ENCODE peak calls at places on chromosomes 1 and 21, in ten cellular contexts. W is CD8-positive, alpha-beta memory T cell; R is breast epithelium; P is cardiac muscle cell; E is MM.1S; H is A549; M is IMR-90; B is HFF-Myc; C is tibial artery; J is transverse colon. K is an unnamed sample.

GRCh38 chr1:206911064-206911663 is 10.6 kb downstream of the FCMR start:
- DNase-seq in M (peak), W (peak), C (peak), E (peak), B (no peak), P (peak), J (no peak), R (no peak), H (peak), K (no peak)

GRCh38 chr1:33501774-33502173 is 29.3 kb downstream of the ZSCAN20 start:
- DNase-seq in B (no peak), P (no peak), R (no peak), H (no peak), J (no peak), W (no peak), M (no peak), C (no peak), E (no peak), K (no peak)

GRCh38 chr1:37850352-37850955 is 8.9 kb downstream of the MTF1 start:
- DNase-seq in H (no peak), W (no peak), J (no peak), P (peak), R (no peak), E (no peak), M (peak), C (no peak), B (no peak), K (no peak)

GRCh38 chr1:225774276-225775147 is 3.1 kb upstream of the SRP9 start:
- DNase-seq in M (no peak), H (no peak), C (no peak), B (no peak), J (no peak), R (no peak), P (no peak), W (no peak), E (no peak), K (no peak)

GRCh38 chr1:176604461-176604860 is 141.5 kb downstream of the PAPPA2 start:
- DNase-seq in R (no peak), M (no peak), J (no peak), P (no peak), H (no peak), W (no peak), E (no peak), B (no peak), C (no peak), K (no peak)

GRCh38 chr1:15764269-15764764 is 5.7 kb downstream of the FBLIM1 start:
- DNase-seq in M (no peak), R (no peak), B (no peak), C (no peak), E (no peak), H (no peak), P (no peak), J (peak), W (no peak), K (no peak)

GRCh38 chr1:235011064-235011598 is 117.5 kb downstream of the TOMM20 start:
- DNase-seq in J (no peak), W (peak), M (no peak), P (no peak), B (no peak), R (no peak), C (no peak), E (no peak), H (no peak), K (no peak)

GRCh38 chr1:66265796-66266195 is 268.2 kb upstream of the SGIP1 start:
- DNase-seq in B (no peak), M (no peak), R (no peak), E (no peak), C (no peak), J (no peak), W (no peak), P (no peak), H (no peak), K (no peak)

GRCh38 chr1:23980006-23980724 is at the start of gene SRSF10:
- DNase-seq in R (peak), W (peak), H (peak), B (peak), M (peak), J (peak), P (peak), E (peak), C (peak), K (peak)

GRCh38 chr1:227942021-227942715 is 5.6 kb downstream of the WNT9A start:
- DNase-seq in W (no peak), C (peak), B (no peak), M (no peak), E (no peak), J (no peak), R (no peak), P (no peak), H (no peak), K (peak)

GRCh38 chr21:37551406-37552355 is 185.1 kb downstream of the DYRK1A start:
- DNase-seq in E (no peak), M (no peak), H (no peak), R (no peak), P (peak), C (no peak), W (no peak), B (no peak), J (no peak), K (peak)

GRCh38 chr1:50139339-50139738 is 30.6 kb downstream of the ELAVL4 start:
- DNase-seq in J (no peak), E (no peak), C (no peak), B (no peak), R (no peak), W (no peak), P (no peak), H (no peak), M (no peak), K (no peak)

GRCh38 chr1:227885648-227886502 is 61.9 kb downstream of the WNT9A start:
- DNase-seq in P (peak), J (peak), B (peak), R (peak), H (peak), W (no peak), E (no peak), M (peak), C (peak), K (peak)

GRCh38 chr1:202807367-202807925 is 775 bp downstream of the KDM5B start:
- DNase-seq in P (peak), C (peak), E (no peak), H (peak), M (peak), R (peak), J (peak), W (peak), B (no peak), K (peak)

GRCh38 chr1:29638281-29638680 is 402.0 kb downstream of the PTPRU start:
- DNase-seq in M (no peak), H (no peak), R (no peak), W (no peak), B (no peak), E (no peak), C (peak), P (no peak), J (no peak), K (no peak)

GRCh38 chr1:36062321-36062720 is 21.6 kb upstream of the TEKT2 start:
- DNase-seq in R (no peak), J (no peak), W (no peak), M (no peak), B (no peak), E (no peak), C (no peak), P (no peak), H (no peak), K (no peak)

GRCh38 chr1:235946570-235946981 is 79.9 kb upstream of the LYST start:
- DNase-seq in C (no peak), H (no peak), R (no peak), M (peak), E (no peak), W (no peak), B (no peak), P (no peak), J (no peak), K (no peak)

GRCh38 chr1:92410706-92411105 is 76.0 kb downstream of the GFI1 start:
- DNase-seq in H (no peak), E (no peak), P (no peak), J (peak), M (no peak), C (no peak), W (peak), B (no peak), R (no peak), K (no peak)

GRCh38 chr1:14377386-14377785 is 221.1 kb upstream of the KAZN start:
- DNase-seq in M (no peak), W (no peak), C (no peak), R (no peak), H (no peak), J (no peak), P (no peak), B (no peak), E (no peak), K (no peak)

GRCh38 chr1:30804822-30805221 is 47.2 kb upstream of the LAPTM5 start:
- DNase-seq in E (no peak), C (no peak), J (no peak), R (no peak), M (no peak), P (no peak), H (no peak), B (no peak), W (no peak), K (no peak)

GRCh38 chr21:27108228-27108627 is 141.3 kb upstream of the ADAMTS5 start:
- DNase-seq in P (no peak), C (no peak), M (peak), E (no peak), J (no peak), H (no peak), R (no peak), B (no peak), W (no peak), K (no peak)

GRCh38 chr1:36224537-36225297 is 474 bp downstream of the THRAP3 start:
- DNase-seq in H (peak), M (peak), R (no peak), J (no peak), E (no peak), P (peak), C (peak), W (no peak), B (peak), K (peak)

GRCh38 chr1:169941982-169942830 is 48.5 kb upstream of the SCYL3 start:
- DNase-seq in B (peak), R (no peak), J (no peak), W (no peak), C (no peak), H (no peak), E (no peak), P (peak), M (peak), K (no peak)

GRCh38 chr1:196034080-196034706 is 574.0 kb downstream of the KCNT2 start:
- DNase-seq in E (no peak), W (no peak), H (no peak), M (no peak), J (no peak), B (no peak), P (no peak), C (no peak), R (no peak), K (no peak)

GRCh38 chr1:175150596-175151319 is 41.8 kb downstream of the KIAA0040 start:
- DNase-seq in E (no peak), W (no peak), J (no peak), B (no peak), C (no peak), H (peak), P (no peak), M (no peak), R (no peak), K (no peak)

GRCh38 chr21:44399151-44399954 is 45.9 kb downstream of the TRPM2 start:
- DNase-seq in W (no peak), H (no peak), B (no peak), C (no peak), R (no peak), M (no peak), P (no peak), J (no peak), E (no peak), K (no peak)

GRCh38 chr1:209607102-209607794 is 23.7 kb downstream of the CAMK1G start:
- DNase-seq in C (no peak), E (no peak), P (no peak), M (peak), W (no peak), H (peak), J (no peak), R (no peak), B (no peak), K (no peak)

GRCh38 chr1:114033961-114034360 is 54.7 kb downstream of the OLFML3 start:
- DNase-seq in W (no peak), C (no peak), B (no peak), E (no peak), H (no peak), M (no peak), P (no peak), R (no peak), J (no peak), K (no peak)

GRCh38 chr1:61294828-61295428 is 212.6 kb downstream of the NFIA start:
- DNase-seq in R (no peak), E (no peak), H (no peak), J (no peak), P (no peak), M (no peak), C (no peak), B (no peak), W (no peak), K (no peak)

GRCh38 chr1:183882328-183883167 is 77.6 kb downstream of the RGL1 start:
- DNase-seq in M (no peak), C (no peak), P (no peak), R (no peak), W (no peak), J (no peak), B (no peak), H (no peak), E (no peak), K (no peak)

GRCh38 chr1:154992721-154993571 is 440 bp upstream of the LENEP start:
- DNase-seq in R (no peak), P (peak), W (no peak), M (peak), J (no peak), C (no peak), B (no peak), H (no peak), E (peak), K (no peak)

GRCh38 chr1:56068908-56069307 is 510.5 kb downstream of the PLPP3 start:
- DNase-seq in B (no peak), M (peak), C (no peak), W (no peak), H (no peak), E (no peak), R (no peak), J (no peak), P (peak), K (no peak)

GRCh38 chr1:33876970-33877680 is 13.2 kb downstream of the HMGB4 start:
- DNase-seq in R (no peak), E (no peak), H (no peak), W (no peak), J (no peak), B (peak), P (peak), C (no peak), M (peak), K (no peak)

GRCh38 chr1:84598418-84598817 is 24.2 kb upstream of the CTBS start:
- DNase-seq in P (peak), R (no peak), J (no peak), M (peak), E (no peak), H (no peak), C (no peak), W (no peak), B (no peak), K (no peak)

GRCh38 chr1:245680395-245680794 is 525.6 kb downstream of the KIF26B start:
- DNase-seq in P (no peak), H (no peak), M (no peak), W (no peak), R (no peak), E (no peak), J (no peak), C (peak), B (no peak), K (no peak)

GRCh38 chr1:77797991-77798390 is 18.5 kb downstream of the MIGA1 start:
- DNase-seq in J (no peak), R (no peak), E (no peak), M (peak), P (peak), C (no peak), B (no peak), W (no peak), H (no peak), K (no peak)

DNA sequence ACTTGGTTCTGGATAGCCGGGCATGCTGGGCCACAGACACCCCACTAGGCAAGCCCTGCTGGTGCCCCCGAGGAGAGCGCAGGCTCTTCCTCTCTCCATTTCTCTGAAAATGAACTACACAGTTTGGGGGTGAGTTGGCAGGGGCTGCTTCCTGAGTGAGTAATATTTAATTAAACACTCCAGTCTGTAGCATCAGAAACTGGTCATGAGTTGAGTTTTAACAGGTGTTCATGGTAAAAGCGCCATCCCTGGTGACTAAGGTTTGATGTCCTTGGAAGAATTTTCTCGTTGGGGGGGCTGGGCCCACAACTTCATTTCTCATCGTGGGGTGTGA is 1.7 kb downstream of the SPSB1 start:
- DNase-seq in W (no peak), M (peak), B (no peak), H (no peak), P (peak), J (no peak), R (no peak), E (no peak), C (no peak), K (peak)
- H3K4me3 ChIP-seq in W (no peak), M (peak), B (peak), H (peak), P (no peak), J (peak), R (peak), E (peak), C (peak), K (peak)

GRCh38 chr21:17784604-17785402 is 34.4 kb downstream of the C21orf91 start:
- DNase-seq in R (no peak), B (no peak), E (peak), C (no peak), H (no peak), J (peak), W (no peak), P (no peak), M (no peak), K (no peak)

GRCh38 chr21:17785403-17785788 is 33.8 kb downstream of the C21orf91 start:
- DNase-seq in B (no peak), E (no peak), R (no peak), H (no peak), J (no peak), C (no peak), P (no peak), W (no peak), M (no peak), K (no peak)

GRCh38 chr21:17783003-17783402 is 36.2 kb downstream of the C21orf91 start:
- DNase-seq in J (no peak), B (no peak), H (no peak), R (no peak), P (no peak), M (no peak), E (no peak), W (no peak), C (no peak), K (no peak)

GRCh38 chr21:17782051-17782450 is 37.1 kb downstream of the C21orf91 start:
- DNase-seq in B (no peak), M (no peak), J (no peak), C (no peak), R (no peak), W (no peak), H (no peak), E (peak), P (no peak), K (no peak)

GRCh38 chr21:17783816-17784598 is 35.1 kb downstream of the C21orf91 start:
- DNase-seq in R (no peak), E (peak), M (no peak), B (no peak), J (peak), P (no peak), C (no peak), H (no peak), W (peak), K (no peak)
- H3K4me3 ChIP-seq in R (no peak), E (peak), M (no peak), B (no peak), J (no peak), P (no peak), C (no peak), H (no peak), W (peak), K (no peak)

GRCh38 chr1:2845874-2846273 is 44.4 kb upstream of the TTC34 start:
- DNase-seq in C (no peak), H (no peak), E (no peak), R (no peak), W (no peak), B (no peak), J (peak), M (no peak), P (no peak), K (no peak)
- H3K4me3 ChIP-seq in C (no peak), H (no peak), E (no peak), R (no peak), W (no peak), B (no peak), J (no peak), M (no peak), P (no peak), K (no peak)

GRCh38 chr1:151816548-151816947 is 11.3 kb upstream of the LINGO4 start:
- DNase-seq in H (no peak), J (no peak), C (no peak), M (no peak), B (no peak), P (no peak), E (no peak), W (no peak), R (no peak), K (no peak)

GRCh38 chr1:151816964-151817730 is 11.9 kb upstream of the LINGO4 start:
- DNase-seq in C (no peak), M (no peak), J (no peak), R (no peak), B (no peak), P (no peak), E (no peak), H (no peak), W (no peak), K (no peak)

GRCh38 chr1:151814426-151814825 is 9.2 kb upstream of the LINGO4 start:
- DNase-seq in W (no peak), E (no peak), B (no peak), H (no peak), P (no peak), M (no peak), R (no peak), J (no peak), C (no peak), K (no peak)

GRCh38 chr1:151814971-151815545 is 9.8 kb upstream of the LINGO4 start:
- DNase-seq in J (no peak), C (no peak), R (no peak), W (no peak), H (no peak), B (no peak), M (no peak), E (no peak), P (no peak), K (no peak)

GRCh38 chr1:151815716-151816327 is 10.6 kb upstream of the LINGO4 start:
- DNase-seq in B (no peak), W (peak), R (no peak), M (no peak), J (peak), C (no peak), E (peak), P (no peak), H (no peak), K (no peak)
- H3K4me3 ChIP-seq in B (no peak), W (peak), R (no peak), M (no peak), J (no peak), C (no peak), E (peak), P (no peak), H (no peak), K (no peak)

GRCh38 chr1:153567621-153568366 is 2.1 kb upstream of the S100A2 start:
- DNase-seq in H (peak), E (no peak), J (no peak), B (no peak), C (no peak), P (no peak), R (no peak), M (peak), W (no peak), K (no peak)

GRCh38 chr1:153563991-153564390 is 1.7 kb downstream of the S100A2 start:
- DNase-seq in P (no peak), B (no peak), H (no peak), J (no peak), E (no peak), R (no peak), W (no peak), C (no peak), M (no peak), K (peak)

GRCh38 chr1:153565529-153566374 is at the start of gene S100A2:
- DNase-seq in W (no peak), H (peak), E (no peak), P (peak), C (peak), M (peak), R (peak), B (peak), J (peak), K (peak)

GRCh38 chr1:153568367-153569099 is 2.9 kb upstream of the S100A2 start:
- DNase-seq in P (peak), C (peak), E (peak), M (peak), R (peak), J (peak), B (peak), W (peak), H (peak), K (peak)

DNA sequence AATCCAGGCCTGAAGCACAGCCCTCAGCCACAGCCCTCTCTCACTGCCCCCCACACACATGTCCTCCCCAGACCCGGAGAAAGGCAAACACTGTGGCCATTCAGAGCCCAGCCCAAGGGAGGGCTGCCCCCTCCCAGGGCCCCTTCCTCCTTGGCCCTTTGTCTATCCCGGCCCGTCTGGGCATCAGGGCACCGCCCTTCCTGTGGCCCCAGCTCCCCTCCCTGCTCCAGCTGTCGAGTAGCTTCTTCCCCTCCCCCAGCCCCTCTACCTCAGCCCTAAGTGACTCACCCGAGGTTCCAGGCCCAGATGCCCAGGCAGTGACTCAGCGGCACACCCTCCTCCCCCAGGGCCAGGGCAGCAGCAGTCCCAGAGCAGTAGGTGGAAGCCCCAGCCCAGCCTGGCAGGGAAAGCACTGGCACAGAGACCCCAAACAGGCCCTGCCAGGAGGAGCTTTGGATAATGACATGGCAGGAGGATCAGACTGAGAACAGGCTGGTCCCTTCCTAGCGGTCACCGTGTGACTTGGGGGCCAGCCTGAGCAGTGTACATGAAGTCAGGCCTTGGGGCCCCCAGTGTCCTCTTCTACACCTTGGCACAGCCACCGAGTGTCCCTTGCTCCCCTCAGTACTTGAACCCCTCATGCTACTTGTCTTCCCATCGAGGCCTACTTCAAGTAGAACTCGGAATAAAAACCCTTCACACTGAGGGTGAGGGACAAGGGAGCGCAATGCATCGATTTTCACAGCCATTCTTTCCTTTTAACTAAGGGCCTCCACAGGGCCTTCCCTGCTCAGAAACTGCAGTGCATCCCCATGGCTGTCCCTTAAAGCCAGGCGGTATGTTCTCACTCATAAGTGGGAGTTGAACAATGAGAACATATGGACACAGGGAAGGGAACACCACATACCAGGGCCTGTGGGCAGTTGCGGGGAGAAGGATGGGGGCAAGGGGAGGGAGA is 1.0 kb upstream of the S100A2 start:
- DNase-seq in P (peak), C (peak), J (peak), B (peak), R (peak), W (peak), E (peak), M (peak), H (peak), K (peak)
- H3K4me3 ChIP-seq in P (no peak), C (no peak), J (no peak), B (no peak), R (peak), W (no peak), E (no peak), M (no peak), H (peak), K (no peak)